ENCODE peak calls at places on chromosomes 12 and 14, in five cellular contexts. E, N, V, M and C are unnamed samples.

GRCh38 chr14:68333265-68333664 is 459.6 kb downstream of the ZFP36L1 start:
- DNase-seq in N (no peak), V (no peak), M (no peak), E (no peak), C (no peak)

GRCh38 chr12:52873513-52873831 is 24.7 kb upstream of the KRT78 start:
- DNase-seq in N (no peak), E (no peak), M (no peak), V (no peak), C (no peak)

GRCh38 chr14:36784541-36784940 is 122.9 kb downstream of the PAX9 start:
- DNase-seq in E (no peak), V (no peak), N (no peak), M (peak; percentile 3), C (no peak)

GRCh38 chr14:90728951-90729350 is 87.3 kb downstream of the TTC7B start:
- DNase-seq in M (no peak), E (no peak), V (no peak), N (no peak), C (no peak)

GRCh38 chr12:108801736-108802665 is 55.4 kb downstream of the SSH1 start:
- DNase-seq in E (no peak), M (peak; percentile 83), V (peak; percentile 71), N (no peak), C (no peak)

GRCh38 chr12:92765871-92766270 is 63.1 kb downstream of the PLEKHG7 start:
- DNase-seq in V (no peak), M (no peak), E (no peak), N (no peak), C (no peak)

GRCh38 chr14:91835920-91836843 is 31.2 kb downstream of the TC2N start:
- DNase-seq in V (peak; percentile 63), E (no peak), M (no peak), N (peak; percentile 91), C (peak; percentile 8)

GRCh38 chr12:22088886-22089285 is 42.9 kb downstream of the CMAS start:
- DNase-seq in M (no peak), N (no peak), V (no peak), E (no peak), C (no peak)

GRCh38 chr14:53306926-53307325 is 153.8 kb upstream of the DDHD1 start:
- DNase-seq in N (no peak), E (no peak), M (peak; percentile 71), V (no peak), C (no peak)

GRCh38 chr12:108975024-108975593 is 45.8 kb downstream of the SVOP start:
- DNase-seq in E (no peak), V (no peak), M (no peak), N (no peak), C (no peak)

GRCh38 chr12:28172434-28173030 is 17.7 kb upstream of the CCDC91 start:
- DNase-seq in M (peak; percentile 68), E (peak; percentile 48), N (no peak), V (no peak), C (peak; percentile 14)

GRCh38 chr14:76666746-76667145 is 94.5 kb upstream of the VASH1 start:
- DNase-seq in V (no peak), M (no peak), E (no peak), N (no peak), C (no peak)

GRCh38 chr14:61644834-61645233 is 50.5 kb upstream of the HIF1A start:
- DNase-seq in V (no peak), N (no peak), M (peak; percentile 49), E (no peak), C (no peak)

GRCh38 chr12:96985515-96986362 is 78.7 kb downstream of the NEDD1 start:
- DNase-seq in E (no peak), N (peak; percentile 51), V (no peak), M (no peak), C (no peak)

GRCh38 chr12:27828196-27828595 is 48.2 kb upstream of the MANSC4 start:
- DNase-seq in N (no peak), M (peak; percentile 52), V (no peak), E (no peak), C (no peak)

GRCh38 chr14:23101213-23101970 is 3.4 kb downstream of the CIROP start:
- DNase-seq in N (no peak), M (no peak), V (no peak), E (no peak), C (no peak)

GRCh38 chr14:23104070-23104590 is 659 bp downstream of the CIROP start:
- DNase-seq in E (no peak), N (no peak), V (no peak), M (no peak), C (no peak)

GRCh38 chr14:23101986-23102625 is 2.7 kb downstream of the CIROP start:
- DNase-seq in V (no peak), M (no peak), N (no peak), E (no peak), C (no peak)

GRCh38 chr14:23103581-23103980 is 1.2 kb downstream of the CIROP start:
- DNase-seq in E (no peak), N (no peak), M (no peak), V (no peak), C (no peak)

DNA sequence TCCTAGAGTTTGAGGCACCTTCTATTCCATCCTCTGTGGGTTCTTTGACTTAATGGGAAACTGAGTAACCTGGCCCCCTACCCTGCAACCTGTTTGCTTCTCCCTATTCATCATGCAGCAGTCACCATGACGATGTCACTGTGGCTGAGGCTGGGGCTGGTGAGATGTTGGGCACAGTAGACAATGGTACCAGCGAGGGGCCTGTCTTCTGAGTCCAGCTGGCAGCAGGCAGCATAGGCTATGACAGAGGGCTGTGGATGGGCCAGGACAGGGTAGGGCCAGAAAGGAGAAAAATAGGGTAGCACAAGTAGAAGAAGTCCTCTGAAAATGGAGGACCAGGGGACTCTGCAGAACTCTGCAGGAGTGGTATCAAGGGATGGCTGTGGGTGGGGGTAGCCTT is 2.0 kb downstream of the CIROP start:
- DNase-seq in N (no peak), V (no peak), E (no peak), M (no peak), C (no peak)
- H3K4me3 ChIP-seq in N (no peak overlapping the region), V (no peak overlapping the region), E (no peak overlapping the region), M (no peak overlapping the region), C (no peak overlapping the region)

DNA sequence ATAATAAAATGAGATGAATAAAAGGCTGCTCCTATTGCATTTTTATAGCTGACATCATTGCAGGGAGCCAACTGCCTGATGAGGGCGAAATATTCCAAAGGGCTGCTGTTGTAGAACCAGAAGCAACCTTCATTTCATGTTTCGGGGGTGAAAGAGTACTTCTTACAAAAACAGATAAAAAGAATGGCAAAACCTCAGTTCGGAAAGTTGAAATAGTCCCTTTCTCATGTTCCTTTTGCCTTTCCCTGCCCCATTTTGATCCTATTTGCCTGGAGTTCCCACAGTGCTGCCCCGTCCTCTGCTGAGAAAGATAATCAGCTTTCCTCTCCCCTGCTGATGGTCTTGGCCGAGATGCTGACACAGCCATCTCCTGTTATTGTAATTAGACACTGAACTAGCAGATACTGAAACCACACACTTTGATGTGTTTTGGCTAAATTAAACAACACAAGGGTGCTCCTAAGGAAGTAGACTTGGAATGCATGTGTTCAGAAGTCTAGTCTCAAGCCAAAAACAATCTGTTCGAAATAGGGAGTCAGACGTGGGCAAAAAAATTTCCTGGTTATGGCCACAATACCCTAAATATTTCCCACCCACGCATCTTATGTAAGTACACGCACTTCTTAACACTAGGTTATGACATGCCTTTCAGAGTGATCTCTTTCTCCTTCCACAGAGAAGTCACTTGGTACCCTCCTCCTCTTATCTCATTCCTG is 117.2 kb downstream of the PPM1H start:
- DNase-seq in M (peak; percentile 61), E (peak; percentile 88), N (no peak), V (no peak), C (peak; percentile 44)
- H3K4me3 ChIP-seq in M (peak overlapping the region; percentile 15), E (peak overlapping the region; percentile 19), N (peak overlapping the region; percentile 16), V (no peak overlapping the region), C (no peak overlapping the region)

GRCh38 chr12:127165567-127166392 is 1101.2 kb upstream of the TMEM132C start:
- DNase-seq in E (peak; percentile 49), N (peak; percentile 88), M (peak; percentile 57), V (peak; percentile 65), C (peak; percentile 77)
- H3K4me3 ChIP-seq in E (peak overlapping the region; percentile 43), N (peak overlapping the region; percentile 55), M (peak overlapping the region; percentile 45), V (peak overlapping the region; percentile 29), C (peak overlapping the region; percentile 57)

GRCh38 chr12:49635656-49636055 is 12.3 kb downstream of the PRPF40B start:
- DNase-seq in M (no peak), E (no peak), N (no peak), V (no peak), C (no peak)

GRCh38 chr12:49636574-49636973 is 13.2 kb downstream of the PRPF40B start:
- DNase-seq in V (no peak), E (no peak), N (no peak), M (no peak), C (no peak)

GRCh38 chr12:49635036-49635435 is 11.7 kb downstream of the PRPF40B start:
- DNase-seq in N (no peak), M (no peak), E (no peak), V (no peak), C (no peak)

GRCh38 chr12:49637401-49637800 is 14.0 kb downstream of the PRPF40B start:
- DNase-seq in M (no peak), E (no peak), V (no peak), N (no peak), C (no peak)

DNA sequence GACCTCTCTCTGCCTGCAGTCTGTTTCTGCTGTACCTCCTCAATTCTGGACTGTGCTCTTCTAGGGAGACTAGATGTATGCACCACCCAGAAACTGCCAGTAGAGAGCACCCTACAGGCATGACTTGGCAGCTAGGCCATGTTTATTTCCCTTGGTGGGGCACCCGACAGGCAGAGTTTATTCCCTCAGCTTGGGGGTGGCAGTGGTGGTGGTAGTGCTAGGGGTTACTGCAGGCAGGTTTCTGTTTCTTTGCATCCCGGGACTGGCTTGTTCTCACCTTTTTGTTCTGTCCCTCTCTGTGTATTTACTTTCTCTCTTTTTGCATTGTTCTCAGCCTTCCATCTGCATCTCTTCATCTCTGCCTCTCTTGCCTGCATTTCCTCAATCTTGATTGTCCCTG is 13.6 kb downstream of the PRPF40B start:
- DNase-seq in E (peak; percentile 37), V (peak; percentile 40), M (peak; percentile 68), N (no peak), C (peak; percentile 69)
- H3K4me3 ChIP-seq in E (no peak overlapping the region), V (no peak overlapping the region), M (no peak overlapping the region), N (no peak overlapping the region), C (no peak overlapping the region)

GRCh38 chr12:55721601-55722213 is 1.5 kb downstream of the RDH5 start:
- DNase-seq in V (no peak), M (no peak), E (no peak), N (no peak), C (no peak)
- H3K4me3 ChIP-seq in V (no peak overlapping the region), M (no peak overlapping the region), E (no peak overlapping the region), N (no peak overlapping the region), C (no peak overlapping the region)

GRCh38 chr14:100156776-100157175 is 2.7 kb downstream of the DEGS2 start:
- DNase-seq in E (no peak), M (no peak), N (no peak), V (no peak), C (no peak)

GRCh38 chr14:100159107-100159864 is at the start of gene DEGS2:
- DNase-seq in V (no peak), E (no peak), M (no peak), N (peak; percentile 75), C (no peak)

GRCh38 chr14:100159865-100160533 is 554 bp upstream of the DEGS2 start:
- DNase-seq in V (no peak), M (no peak), E (no peak), N (no peak), C (no peak)

GRCh38 chr14:100158566-100159106 is 809 bp downstream of the DEGS2 start:
- DNase-seq in V (no peak), E (no peak), M (no peak), N (no peak), C (no peak)

GRCh38 chr14:100160534-100160916 is 1.1 kb upstream of the DEGS2 start:
- DNase-seq in M (no peak), V (no peak), N (no peak), E (no peak), C (no peak)
- H3K4me3 ChIP-seq in M (no peak overlapping the region), V (no peak overlapping the region), N (no peak overlapping the region), E (no peak overlapping the region), C (no peak overlapping the region)